ENCODE peak calls at places on chromosomes 5 and 9, in eight cellular contexts. M is LoVo; C is NCI-H1436 treated with DMSO at 0.1 percent for 48 hours; X is frontal cortex; J is retinal pigment epithelial cell; H is AG04450; U is activated CD8-positive, alpha-beta T cell treated with anti-CD3 and anti-CD28 coated beads for 36 hours; Q is testis. O is an unnamed sample.

GRCh38 chr5:11719888-11720481 is 184.3 kb downstream of the CTNND2 start:
- DNase-seq in U (peak; percentile 40), H (no peak), X (peak; percentile 3), Q (peak; percentile 83), C (no peak), M (peak; percentile 15), J (peak; percentile 15), O (peak; percentile 12)

GRCh38 chr5:87754009-87754757 is 341.5 kb upstream of the CCNH start:
- DNase-seq in Q (no peak), U (no peak), H (no peak), M (no peak), C (no peak), J (no peak), X (no peak), O (no peak)

GRCh38 chr5:6632324-6632930 is 417 bp downstream of the NSUN2 start:
- DNase-seq in U (peak; percentile 38), J (no peak), H (no peak), Q (peak; percentile 36), X (no peak), M (peak; percentile 37), C (no peak), O (no peak)

GRCh38 chr5:42301349-42301748 is 121.9 kb upstream of the GHR start:
- DNase-seq in J (no peak), H (no peak), Q (no peak), C (no peak), X (no peak), M (no peak), U (no peak), O (no peak)

GRCh38 chr5:44048268-44048984 is 340.8 kb downstream of the FGF10 start:
- DNase-seq in Q (no peak), U (no peak), X (no peak), H (no peak), C (no peak), M (no peak), J (no peak), O (no peak)

GRCh38 chr5:141703133-141703561 is 21.1 kb upstream of the ARAP3 start:
- DNase-seq in J (no peak), X (no peak), C (no peak), H (no peak), U (no peak), Q (no peak), M (no peak), O (no peak)

GRCh38 chr9:20187318-20187717 is 398.5 kb upstream of the SLC24A2 start:
- DNase-seq in Q (no peak), U (no peak), H (no peak), X (no peak), C (no peak), J (no peak), M (no peak), O (no peak)

GRCh38 chr5:168651654-168652053 is 72.5 kb upstream of the PANK3 start:
- DNase-seq in Q (no peak), C (no peak), U (no peak), J (no peak), X (no peak), H (no peak), M (peak; percentile 32), O (no peak)

GRCh38 chr5:38228914-38229313 is 29.4 kb upstream of the EGFLAM start:
- DNase-seq in J (no peak), X (no peak), C (no peak), Q (no peak), H (no peak), M (no peak), U (no peak), O (no peak)

O was measured in activated CD4-positive, alpha-beta memory T cell treated with anti-CD3 and anti-CD28 coated beads for 36 hours.